ENCODE peak calls at places on chromosome 5, in seven cellular contexts. O, X, T, F, D, Y and L are unnamed samples.

GRCh38 chr5:113212244-113212920 is 222.4 kb downstream of the TSSK1B start:
- DNase-seq in O (no peak), D (no peak), T (peak; percentile 8), Y (no peak), F (no peak), X (no peak), L (peak; percentile 25)

GRCh38 chr5:148014276-148014675 is 49.5 kb upstream of the SPINK5 start:
- DNase-seq in Y (no peak), T (peak; percentile 12), X (no peak), F (no peak), D (no peak), O (no peak), L (no peak)

GRCh38 chr5:38670878-38671277 is 114.4 kb upstream of the LIFR start:
- DNase-seq in O (no peak), X (no peak), Y (no peak), T (peak; percentile 73), F (peak; percentile 25), D (no peak), L (no peak)

GRCh38 chr5:172450861-172451695 is 3.2 kb downstream of the SH3PXD2B start:
- DNase-seq in Y (peak; percentile 66), F (peak; percentile 47), X (no peak), T (peak; percentile 68), O (peak; percentile 76), D (peak; percentile 71), L (no peak)

GRCh38 chr5:59764361-59764760 is 129.2 kb downstream of the PDE4D start:
- DNase-seq in F (no peak), D (no peak), O (no peak), X (no peak), Y (no peak), T (no peak), L (no peak)

GRCh38 chr5:61327761-61328753 is 4.0 kb upstream of the ZSWIM6 start:
- DNase-seq in O (no peak), T (peak; percentile 97), Y (peak; percentile 24), F (no peak), X (peak; percentile 72), D (no peak), L (peak; percentile 79)

GRCh38 chr5:68396722-68397121 is 181.2 kb downstream of the PIK3R1 start:
- DNase-seq in O (no peak), D (no peak), X (peak; percentile 72), Y (no peak), F (no peak), T (no peak), L (no peak)

GRCh38 chr5:30401479-30402058 is 791.9 kb upstream of the CDH6 start:
- DNase-seq in Y (peak; percentile 3), F (no peak), X (peak; percentile 43), T (peak; percentile 0), O (no peak), D (peak; percentile 76), L (peak; percentile 28)

GRCh38 chr5:6732634-6733410 is 19.6 kb downstream of the TENT4A start:
- DNase-seq in T (peak; percentile 81), X (no peak), D (no peak), F (peak; percentile 40), O (no peak), Y (no peak), L (peak; percentile 39)